ENCODE peak calls at places on chromosomes 6 and 20, in five cellular contexts. One of them, this sample, is unnamed.

GRCh38 chr6:12009904-12010634 is 2.0 kb upstream of the HIVEP1 start:
- DNase-seq in cardiac muscle cell: peak
- DNase-seq in AG09319: no peak
- DNase-seq in IMR-90: peak
- DNase-seq in endothelial cell of umbilical vein: peak
- DNase-seq in this sample: peak

GRCh38 chr6:151495380-151495779 is 1.6 kb downstream of the CCDC170 start:
- DNase-seq in cardiac muscle cell: no peak
- DNase-seq in AG09319: no peak
- DNase-seq in IMR-90: no peak
- DNase-seq in endothelial cell of umbilical vein: no peak
- DNase-seq in this sample: no peak

GRCh38 chr6:127207591-127208120 is 59.0 kb upstream of the RNF146 start:
- DNase-seq in cardiac muscle cell: peak
- DNase-seq in AG09319: no peak
- DNase-seq in IMR-90: peak
- DNase-seq in endothelial cell of umbilical vein: peak
- DNase-seq in this sample: peak

GRCh38 chr6:116924245-116924644 is 47.2 kb downstream of the RFX6 start:
- DNase-seq in cardiac muscle cell: no peak
- DNase-seq in AG09319: no peak
- DNase-seq in IMR-90: no peak
- DNase-seq in endothelial cell of umbilical vein: no peak
- DNase-seq in this sample: no peak

GRCh38 chr6:113461153-113461897 is 395.8 kb upstream of the MARCKS start:
- DNase-seq in cardiac muscle cell: peak
- DNase-seq in AG09319: no peak
- DNase-seq in IMR-90: peak
- DNase-seq in endothelial cell of umbilical vein: peak
- DNase-seq in this sample: peak

GRCh38 chr20:32382102-32382950 is 24.2 kb downstream of the ASXL1 start:
- DNase-seq in cardiac muscle cell: no peak
- DNase-seq in AG09319: no peak
- DNase-seq in IMR-90: no peak
- DNase-seq in endothelial cell of umbilical vein: no peak
- DNase-seq in this sample: no peak

GRCh38 chr6:34466242-34467185 is 638 bp downstream of the PACSIN1 start:
- DNase-seq in cardiac muscle cell: no peak
- DNase-seq in AG09319: no peak
- DNase-seq in IMR-90: no peak
- DNase-seq in endothelial cell of umbilical vein: no peak
- DNase-seq in this sample: no peak

GRCh38 chr6:149924933-149925252 is 2.0 kb upstream of the RAET1G start:
- DNase-seq in cardiac muscle cell: no peak
- DNase-seq in AG09319: no peak
- DNase-seq in IMR-90: no peak
- DNase-seq in endothelial cell of umbilical vein: no peak
- DNase-seq in this sample: no peak

GRCh38 chr6:89984926-89985743 is 90.9 kb downstream of the GJA10 start:
- DNase-seq in cardiac muscle cell: peak
- DNase-seq in AG09319: no peak
- DNase-seq in IMR-90: peak
- DNase-seq in endothelial cell of umbilical vein: no peak
- DNase-seq in this sample: peak

GRCh38 chr6:142302427-142303190 is 802 bp downstream of the ADGRG6 start:
- DNase-seq in cardiac muscle cell: no peak
- DNase-seq in AG09319: no peak
- DNase-seq in IMR-90: peak
- DNase-seq in endothelial cell of umbilical vein: peak
- DNase-seq in this sample: no peak

GRCh38 chr6:166488081-166488685 is 98.3 kb downstream of the RAMACL start:
- DNase-seq in cardiac muscle cell: peak
- DNase-seq in AG09319: no peak
- DNase-seq in IMR-90: peak
- DNase-seq in endothelial cell of umbilical vein: peak
- DNase-seq in this sample: peak

GRCh38 chr6:77466055-77467028 is 3.1 kb upstream of the HTR1B start:
- DNase-seq in cardiac muscle cell: peak
- DNase-seq in AG09319: no peak
- DNase-seq in IMR-90: peak
- DNase-seq in endothelial cell of umbilical vein: peak
- DNase-seq in this sample: peak
- TF ChIP-seq CTCF in cardiac muscle cell: peak
- TF ChIP-seq CTCF in AG09319: peak
- TF ChIP-seq CTCF in IMR-90: peak
- TF ChIP-seq CTCF in endothelial cell of umbilical vein: peak
- TF ChIP-seq CTCF in this sample: peak

DNA sequence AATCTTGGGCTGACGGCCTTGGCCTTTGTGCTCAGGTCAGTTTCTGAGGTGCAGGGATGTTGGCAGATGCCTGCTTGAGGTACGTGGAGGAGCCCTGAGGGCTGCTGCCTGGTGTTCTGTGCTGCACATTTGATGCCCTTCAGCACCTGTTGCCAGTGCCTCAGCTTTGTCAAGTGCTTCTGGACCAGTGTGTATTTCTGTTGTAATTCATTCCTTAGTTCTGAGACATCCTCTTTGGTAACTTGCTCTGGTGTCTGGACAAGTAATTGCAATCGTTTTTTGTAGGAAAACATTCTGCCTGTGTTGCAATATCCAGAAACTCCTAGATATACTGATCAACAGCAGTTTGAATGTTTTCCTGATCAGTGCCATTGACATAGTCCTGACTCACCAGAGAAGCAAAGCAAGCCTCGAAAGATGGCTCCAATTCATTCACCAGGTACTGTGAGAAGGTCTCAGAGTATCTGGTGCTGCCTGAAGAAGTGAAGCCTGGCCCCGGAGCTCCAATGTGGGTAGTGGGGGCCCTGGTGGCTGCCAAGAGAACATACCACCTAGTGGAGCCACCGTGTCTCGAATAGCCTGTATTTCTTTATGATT is 26.7 kb downstream of the ZNF337 start:
- DNase-seq in cardiac muscle cell: peak
- DNase-seq in AG09319: peak
- DNase-seq in IMR-90: peak
- DNase-seq in endothelial cell of umbilical vein: no peak
- DNase-seq in this sample: peak
- TF ChIP-seq CTCF in cardiac muscle cell: no peak
- TF ChIP-seq CTCF in AG09319: peak
- TF ChIP-seq CTCF in IMR-90: peak
- TF ChIP-seq CTCF in endothelial cell of umbilical vein: no peak
- TF ChIP-seq CTCF in this sample: peak

GRCh38 chr6:26156105-26156849 is 69.0 kb downstream of the HFE start:
- DNase-seq in cardiac muscle cell: peak
- DNase-seq in AG09319: peak
- DNase-seq in IMR-90: peak
- DNase-seq in endothelial cell of umbilical vein: peak
- DNase-seq in this sample: peak
- TF ChIP-seq CTCF in cardiac muscle cell: no peak
- TF ChIP-seq CTCF in AG09319: no peak
- TF ChIP-seq CTCF in IMR-90: no peak
- TF ChIP-seq CTCF in endothelial cell of umbilical vein: no peak
- TF ChIP-seq CTCF in this sample: no peak

GRCh38 chr20:44800398-44801046 is 9.8 kb downstream of the RIMS4 start:
- DNase-seq in cardiac muscle cell: no peak
- DNase-seq in AG09319: no peak
- DNase-seq in IMR-90: no peak
- DNase-seq in endothelial cell of umbilical vein: no peak
- DNase-seq in this sample: no peak
- TF ChIP-seq CTCF in cardiac muscle cell: peak
- TF ChIP-seq CTCF in AG09319: peak
- TF ChIP-seq CTCF in IMR-90: peak
- TF ChIP-seq CTCF in endothelial cell of umbilical vein: peak
- TF ChIP-seq CTCF in this sample: peak

DNA sequence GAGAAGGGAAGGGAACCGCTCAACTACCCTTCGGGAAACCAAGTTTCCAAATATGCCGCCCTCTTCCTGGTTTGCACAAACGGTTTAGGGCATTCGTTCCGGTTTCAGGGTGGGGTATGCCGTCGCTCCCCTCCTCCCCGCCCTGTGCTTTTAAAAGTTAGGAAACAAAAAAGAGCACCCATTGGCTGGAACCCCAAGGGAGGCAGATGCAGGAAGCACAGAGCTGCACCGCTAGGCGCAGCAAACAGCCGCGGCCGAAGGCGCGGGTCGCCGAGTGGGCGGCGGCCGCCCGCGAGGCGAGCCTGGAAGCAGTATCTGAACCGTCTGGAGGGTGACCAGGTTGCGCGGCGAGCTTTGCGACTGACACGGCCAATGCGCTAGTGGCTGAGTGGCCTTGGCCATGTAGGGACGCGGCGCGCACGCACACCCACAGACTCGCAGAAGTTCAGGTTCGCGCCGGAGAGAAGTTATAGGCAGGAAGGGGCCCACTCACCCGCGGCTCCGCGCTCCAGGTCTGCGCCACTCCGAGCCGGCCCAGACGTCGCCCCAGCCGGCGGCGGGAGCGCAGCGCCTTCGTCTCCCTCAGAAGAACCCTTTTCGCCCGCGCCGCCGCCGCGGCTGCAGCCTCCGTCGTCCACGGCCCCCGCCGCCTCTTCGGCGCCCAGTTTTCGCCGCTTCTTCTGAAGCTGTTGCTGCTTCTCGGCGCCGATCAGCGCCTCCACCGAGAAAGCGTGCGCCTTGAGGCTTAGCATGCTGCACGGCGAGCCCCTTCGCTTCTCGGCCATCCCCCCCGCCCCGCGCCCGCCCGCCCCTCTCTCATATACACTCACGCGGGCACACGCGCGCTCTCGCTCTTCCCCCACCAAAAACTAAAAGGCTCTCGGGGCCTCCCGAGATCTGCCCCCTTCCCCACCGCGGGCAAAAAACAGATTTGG is 734 bp downstream of the TBX18 start:
- DNase-seq in cardiac muscle cell: peak
- DNase-seq in AG09319: peak
- DNase-seq in IMR-90: peak
- DNase-seq in endothelial cell of umbilical vein: peak
- DNase-seq in this sample: peak
- TF ChIP-seq CTCF in cardiac muscle cell: peak
- TF ChIP-seq CTCF in AG09319: no peak
- TF ChIP-seq CTCF in IMR-90: no peak
- TF ChIP-seq CTCF in endothelial cell of umbilical vein: no peak
- TF ChIP-seq CTCF in this sample: peak

GRCh38 chr6:97215157-97215769 is 67.8 kb downstream of the MMS22L start:
- DNase-seq in cardiac muscle cell: peak
- DNase-seq in AG09319: peak
- DNase-seq in IMR-90: peak
- DNase-seq in endothelial cell of umbilical vein: peak
- DNase-seq in this sample: peak
- TF ChIP-seq CTCF in cardiac muscle cell: peak
- TF ChIP-seq CTCF in AG09319: peak
- TF ChIP-seq CTCF in IMR-90: peak
- TF ChIP-seq CTCF in endothelial cell of umbilical vein: peak
- TF ChIP-seq CTCF in this sample: peak

GRCh38 chr20:59439243-59439642 is 138.8 kb downstream of the EDN3 start:
- DNase-seq in cardiac muscle cell: no peak
- DNase-seq in AG09319: no peak
- DNase-seq in IMR-90: no peak
- DNase-seq in endothelial cell of umbilical vein: no peak
- DNase-seq in this sample: no peak
- TF ChIP-seq CTCF in cardiac muscle cell: no peak
- TF ChIP-seq CTCF in AG09319: no peak
- TF ChIP-seq CTCF in IMR-90: no peak
- TF ChIP-seq CTCF in endothelial cell of umbilical vein: no peak
- TF ChIP-seq CTCF in this sample: no peak

DNA sequence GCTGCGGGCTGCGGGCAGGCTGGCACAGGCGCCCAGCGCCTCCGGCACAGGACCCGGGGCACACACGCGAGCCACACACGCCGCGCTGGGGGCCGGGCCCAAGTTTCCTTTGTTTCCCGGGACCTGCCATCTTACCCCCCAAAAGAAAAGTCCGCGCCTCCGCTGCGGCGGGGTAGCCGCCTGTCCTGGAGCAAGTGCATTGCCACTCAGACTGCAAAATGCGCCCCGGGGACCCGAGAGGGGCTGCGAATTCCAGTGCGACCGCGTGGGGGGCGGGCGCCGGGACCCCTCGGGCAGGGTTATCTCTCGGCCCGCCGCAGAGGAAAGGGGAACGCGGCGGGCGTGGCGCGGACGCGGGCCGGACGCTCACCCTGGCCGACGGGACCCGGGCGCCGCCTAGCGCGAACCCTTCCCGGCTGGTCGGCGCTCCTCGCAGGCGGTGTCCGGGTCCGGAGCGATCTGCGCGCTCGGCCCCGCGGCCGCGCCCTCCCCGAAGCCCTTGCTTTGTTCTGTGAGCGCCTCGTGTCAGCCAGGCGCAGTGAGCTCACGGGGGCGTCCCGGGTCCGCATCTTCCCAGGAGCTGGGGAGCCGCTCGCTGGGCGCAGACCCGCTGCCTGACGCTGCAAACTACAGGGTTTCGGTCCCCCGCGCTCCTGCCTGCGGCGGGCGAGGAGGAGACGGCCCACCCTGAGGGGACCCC is 620 bp upstream of the CD24 start:
- DNase-seq in cardiac muscle cell: peak
- DNase-seq in AG09319: no peak
- DNase-seq in IMR-90: no peak
- DNase-seq in endothelial cell of umbilical vein: no peak
- DNase-seq in this sample: no peak
- TF ChIP-seq CTCF in cardiac muscle cell: no peak
- TF ChIP-seq CTCF in AG09319: no peak
- TF ChIP-seq CTCF in IMR-90: peak
- TF ChIP-seq CTCF in endothelial cell of umbilical vein: no peak
- TF ChIP-seq CTCF in this sample: no peak

This sample was measured in choroid plexus epithelial cell.